ENCODE peak calls at places on chromosomes 11 and 22, in five cellular contexts. M is aorta, P is AG04450, N is heart left ventricle, T is dorsolateral prefrontal cortex. Q is an unnamed sample.

GRCh38 chr11:10540546-10540914 is 457 bp downstream of the RNF141 start:
- DNase-seq in M (no peak), P (no peak), N (peak; percentile 54), T (peak; percentile 60), Q (no peak)

GRCh38 chr11:26087095-26087935 is 244.6 kb upstream of the ANO3 start:
- DNase-seq in M (no peak), P (no peak), N (no peak), T (no peak), Q (no peak)

GRCh38 chr11:11215944-11216343 is 137.1 kb downstream of the CSNK2A3 start:
- DNase-seq in M (no peak), P (no peak), N (no peak), T (no peak), Q (no peak)

GRCh38 chr22:21632237-21632895 is at the start of gene CCDC116:
- DNase-seq in M (no peak), P (no peak), N (no peak), T (no peak), Q (no peak)

GRCh38 chr22:26894766-26895485 is 237.5 kb downstream of the MIAT start:
- DNase-seq in M (no peak), P (peak; percentile 67), N (no peak), T (no peak), Q (no peak)

GRCh38 chr22:40764743-40765441 is 54.3 kb downstream of the SLC25A17 start:
- DNase-seq in M (no peak), P (no peak), N (no peak), T (no peak), Q (no peak)

GRCh38 chr11:68841718-68842426 is at the start of gene CPT1A:
- DNase-seq in M (peak; percentile 94), P (no peak), N (peak; percentile 90), T (no peak), Q (no peak)

GRCh38 chr11:121347805-121348204 is 55.2 kb downstream of the SC5D start:
- DNase-seq in M (no peak), P (no peak), N (no peak), T (no peak), Q (no peak)

GRCh38 chr11:69301491-69302401 is 7.8 kb downstream of the MYEOV start:
- DNase-seq in M (peak; percentile 87), P (peak; percentile 42), N (peak; percentile 44), T (no peak), Q (no peak)

GRCh38 chr11:123642435-123642834 is 12.0 kb downstream of the SCN3B start:
- DNase-seq in M (no peak), P (no peak), N (no peak), T (no peak), Q (no peak)

GRCh38 chr11:73154178-73154577 is 12.1 kb upstream of the FCHSD2 start:
- DNase-seq in M (no peak), P (no peak), N (no peak), T (no peak), Q (no peak)

GRCh38 chr11:117835576-117835975 is 11.0 kb upstream of the FXYD2 start:
- DNase-seq in M (peak; percentile 13), P (no peak), N (no peak), T (peak; percentile 15), Q (no peak)

GRCh38 chr11:28702450-28702790 is 594.2 kb downstream of the METTL15 start:
- DNase-seq in M (no peak), P (no peak), N (no peak), T (no peak), Q (no peak)

GRCh38 chr11:118530180-118530682 is 761 bp upstream of the TMEM25 start:
- DNase-seq in M (no peak), P (no peak), N (peak; percentile 33), T (no peak), Q (no peak)

GRCh38 chr11:41446107-41446506 is 13.3 kb downstream of the LRRC4C start:
- DNase-seq in M (no peak), P (no peak), N (no peak), T (no peak), Q (no peak)

GRCh38 chr11:131356201-131356600 is 14.2 kb upstream of the NTM start:
- DNase-seq in M (no peak), P (no peak), N (no peak), T (no peak), Q (no peak)

GRCh38 chr22:46035380-46035741 is 58.4 kb upstream of the WNT7B start:
- DNase-seq in M (no peak), P (no peak), N (no peak), T (no peak), Q (no peak)

GRCh38 chr11:20835561-20835960 is 166.2 kb downstream of the NELL1 start:
- DNase-seq in M (no peak), P (no peak), N (no peak), T (no peak), Q (no peak)

GRCh38 chr11:64263021-64263946 is 12.0 kb downstream of the PLCB3 start:
- DNase-seq in M (no peak), P (no peak), N (no peak), T (no peak), Q (no peak)

GRCh38 chr22:44594951-44595350 is 96.9 kb upstream of the RTL6 start:
- DNase-seq in M (no peak), P (no peak), N (no peak), T (no peak), Q (no peak)

GRCh38 chr11:76035020-76035419 is 171.3 kb downstream of the WNT11 start:
- DNase-seq in M (no peak), P (no peak), N (no peak), T (no peak), Q (no peak)
- H3K27ac ChIP-seq in M (no peak overlapping the region), P (no peak overlapping the region), N (no peak overlapping the region), T (no peak overlapping the region), Q (no peak overlapping the region)

GRCh38 chr11:12235080-12235479 is 124.7 kb downstream of the MICAL2 start:
- DNase-seq in M (no peak), P (no peak), N (no peak), T (no peak), Q (no peak)
- H3K27ac ChIP-seq in M (peak overlapping the region; percentile 98), P (no peak overlapping the region), N (no peak overlapping the region), T (peak overlapping the region; percentile 84), Q (no peak overlapping the region)

GRCh38 chr11:112016765-112017356 is 8.3 kb upstream of the DLAT start:
- DNase-seq in M (no peak), P (no peak), N (no peak), T (no peak), Q (no peak)
- H3K27ac ChIP-seq in M (peak overlapping the region; percentile 66), P (no peak overlapping the region), N (peak overlapping the region; percentile 65), T (no peak overlapping the region), Q (no peak overlapping the region)

GRCh38 chr11:708511-708910 is 2.5 kb downstream of the EPS8L2 start:
- DNase-seq in M (no peak), P (no peak), N (no peak), T (no peak), Q (no peak)
- H3K27ac ChIP-seq in M (no peak overlapping the region), P (no peak overlapping the region), N (no peak overlapping the region), T (no peak overlapping the region), Q (no peak overlapping the region)

DNA sequence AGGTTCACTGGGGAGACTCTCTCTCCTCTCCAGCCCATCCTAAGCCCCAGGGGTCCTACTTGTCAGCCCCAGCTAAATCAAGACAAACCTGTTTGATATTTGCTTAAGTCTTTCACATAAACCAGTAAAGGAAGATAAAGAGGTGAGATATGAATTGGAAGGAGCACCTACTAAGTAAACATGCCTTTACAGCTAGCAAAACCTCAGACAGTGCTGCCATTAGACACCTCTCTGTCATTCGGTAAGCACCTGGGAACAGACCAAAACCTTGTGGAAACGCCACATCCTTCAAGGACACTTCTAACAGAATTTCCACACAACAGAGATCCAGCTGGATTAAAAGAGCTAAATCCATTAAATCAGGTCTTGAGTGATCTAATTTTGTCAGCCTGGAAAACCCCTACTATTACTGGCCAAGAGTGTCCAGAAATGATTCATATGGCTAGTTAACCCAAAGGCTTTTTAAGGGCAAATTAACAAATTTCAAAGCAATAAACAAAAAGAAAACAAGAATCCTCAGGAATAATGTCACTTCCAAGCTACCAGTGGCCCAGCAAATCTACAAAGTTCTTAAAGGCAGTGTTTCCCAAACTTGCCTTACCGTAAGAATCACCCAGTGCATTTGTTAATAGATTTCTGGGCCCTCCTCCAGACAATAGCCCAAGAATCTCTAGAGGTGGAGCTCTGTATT is 2.4 kb downstream of the VPS37C start:
- DNase-seq in M (no peak), P (peak; percentile 55), N (no peak), T (no peak), Q (no peak)
- H3K27ac ChIP-seq in M (peak overlapping the region; percentile 27), P (peak overlapping the region; percentile 80), N (no peak overlapping the region), T (peak overlapping the region; percentile 16), Q (no peak overlapping the region)

DNA sequence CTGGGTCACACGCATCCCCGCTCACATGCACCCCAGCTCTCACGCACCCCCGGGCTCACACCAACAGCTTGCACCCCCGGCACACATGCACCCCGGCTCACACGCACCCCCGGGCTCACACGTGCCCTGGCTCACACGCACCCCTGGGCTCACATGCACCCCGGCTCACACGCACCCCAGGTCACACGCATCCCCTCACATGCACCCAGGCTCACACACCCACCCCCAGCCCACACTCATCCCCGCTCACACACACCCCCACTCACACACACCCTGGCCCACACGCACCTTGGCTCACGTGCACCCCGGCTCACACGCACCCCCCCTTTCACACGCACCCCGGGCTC is 16.3 kb downstream of the TSPAN4 start:
- DNase-seq in M (no peak), P (no peak), N (no peak), T (no peak), Q (no peak)
- H3K27ac ChIP-seq in M (no peak overlapping the region), P (no peak overlapping the region), N (no peak overlapping the region), T (no peak overlapping the region), Q (no peak overlapping the region)

GRCh38 chr11:43954241-43954640 is 11.8 kb downstream of the C11orf96 start:
- DNase-seq in M (no peak), P (no peak), N (no peak), T (no peak), Q (no peak)
- H3K27ac ChIP-seq in M (no peak overlapping the region), P (no peak overlapping the region), N (no peak overlapping the region), T (no peak overlapping the region), Q (no peak overlapping the region)

GRCh38 chr22:20245577-20246367 is 22.3 kb downstream of the RTN4R start:
- DNase-seq in M (no peak), P (no peak), N (no peak), T (no peak), Q (no peak)

GRCh38 chr22:20243545-20244249 is 24.4 kb downstream of the RTN4R start:
- DNase-seq in M (peak; percentile 85), P (peak; percentile 38), N (peak; percentile 86), T (peak; percentile 89), Q (peak; percentile 35)

GRCh38 chr22:20246368-20247009 is 21.6 kb downstream of the RTN4R start:
- DNase-seq in M (no peak), P (no peak), N (no peak), T (no peak), Q (no peak)

GRCh38 chr22:20244250-20244648 is 23.9 kb downstream of the RTN4R start:
- DNase-seq in M (no peak), P (no peak), N (no peak), T (no peak), Q (no peak)

GRCh38 chr22:20244744-20245576 is 23.2 kb downstream of the RTN4R start:
- DNase-seq in M (no peak), P (no peak), N (no peak), T (no peak), Q (no peak)
- H3K27ac ChIP-seq in M (no peak overlapping the region), P (no peak overlapping the region), N (no peak overlapping the region), T (peak overlapping the region; percentile 92), Q (no peak overlapping the region)

GRCh38 chr11:89220684-89221339 is 43.1 kb downstream of the TYR start:
- DNase-seq in M (no peak), P (no peak), N (no peak), T (no peak), Q (no peak)
- H3K27ac ChIP-seq in M (no peak overlapping the region), P (no peak overlapping the region), N (no peak overlapping the region), T (no peak overlapping the region), Q (no peak overlapping the region)

Q was measured in substantia nigra.